ENCODE peak calls at places on chromosomes 5 and 9, in six cellular contexts. E, Z, P, X, Y and W are unnamed samples.

GRCh38 chr5:126414874-126415502 is 8.2 kb upstream of the GRAMD2B start:
- DNase-seq in E (peak), Z (peak), P (no peak), X (no peak), Y (peak), W (no peak)

GRCh38 chr5:169474226-169474625 is 109.3 kb upstream of the SPDL1 start:
- DNase-seq in E (no peak), Z (no peak), P (no peak), X (no peak), Y (no peak), W (no peak)

GRCh38 chr5:39485075-39485474 is 60.3 kb upstream of the DAB2 start:
- DNase-seq in E (no peak), Z (no peak), P (no peak), X (no peak), Y (no peak), W (no peak)

GRCh38 chr5:172534229-172535169 is 80.2 kb upstream of the SH3PXD2B start:
- DNase-seq in E (no peak), Z (peak), P (no peak), X (no peak), Y (no peak), W (peak)

GRCh38 chr5:9439651-9440292 is 106.1 kb downstream of the SEMA5A start:
- DNase-seq in E (no peak), Z (no peak), P (no peak), X (no peak), Y (peak), W (no peak)

GRCh38 chr5:176716320-176716719 is 69.0 kb downstream of the TSPAN17 start:
- DNase-seq in E (no peak), Z (peak), P (no peak), X (no peak), Y (peak), W (no peak)

GRCh38 chr5:107744418-107745330 is 73.9 kb upstream of the EFNA5 start:
- DNase-seq in E (no peak), Z (no peak), P (no peak), X (no peak), Y (no peak), W (no peak)

GRCh38 chr9:137604345-137605145 is 941 bp upstream of the ARRDC1 start:
- DNase-seq in E (no peak), Z (no peak), P (no peak), X (no peak), Y (no peak), W (no peak)

GRCh38 chr5:164336906-164337305 is 831.5 kb downstream of the MAT2B start:
- DNase-seq in E (no peak), Z (no peak), P (no peak), X (no peak), Y (no peak), W (no peak)

GRCh38 chr5:142697356-142697807 is 11.5 kb upstream of the FGF1 start:
- DNase-seq in E (no peak), Z (peak), P (no peak), X (no peak), Y (peak), W (no peak)

GRCh38 chr5:171562822-171563221 is 143.4 kb downstream of the FGF18 start:
- DNase-seq in E (no peak), Z (no peak), P (no peak), X (peak), Y (no peak), W (no peak)

GRCh38 chr5:56595561-56595960 is 219.8 kb upstream of the MAP3K1 start:
- DNase-seq in E (no peak), Z (no peak), P (no peak), X (no peak), Y (peak), W (no peak)

GRCh38 chr9:89523948-89524347 is 26.0 kb upstream of the SEMA4D start:
- DNase-seq in E (no peak), Z (no peak), P (no peak), X (peak), Y (peak), W (no peak)

GRCh38 chr9:91059713-91060112 is 258.1 kb downstream of the SYK start:
- DNase-seq in E (peak), Z (peak), P (no peak), X (no peak), Y (peak), W (peak)

GRCh38 chr9:8852301-8852864 is 1052.8 kb upstream of the DMAC1 start:
- DNase-seq in E (no peak), Z (no peak), P (no peak), X (no peak), Y (no peak), W (no peak)

GRCh38 chr5:34626036-34626435 is 30.1 kb upstream of the RAI14 start:
- DNase-seq in E (no peak), Z (no peak), P (no peak), X (no peak), Y (peak), W (no peak)

GRCh38 chr5:42636425-42636824 is 120.2 kb upstream of the CCDC152 start:
- DNase-seq in E (no peak), Z (no peak), P (no peak), X (no peak), Y (no peak), W (no peak)
- TF ChIP-seq CTCF in E (no peak), Z (no peak), P (peak), X (no peak), Y (peak), W (peak)

GRCh38 chr9:38017885-38018186 is 51.2 kb downstream of the SHB start:
- DNase-seq in E (no peak), Z (no peak), P (no peak), X (no peak), Y (no peak), W (no peak)
- TF ChIP-seq CTCF in E (no peak), Z (no peak), P (no peak), X (no peak), Y (no peak), W (no peak)

DNA sequence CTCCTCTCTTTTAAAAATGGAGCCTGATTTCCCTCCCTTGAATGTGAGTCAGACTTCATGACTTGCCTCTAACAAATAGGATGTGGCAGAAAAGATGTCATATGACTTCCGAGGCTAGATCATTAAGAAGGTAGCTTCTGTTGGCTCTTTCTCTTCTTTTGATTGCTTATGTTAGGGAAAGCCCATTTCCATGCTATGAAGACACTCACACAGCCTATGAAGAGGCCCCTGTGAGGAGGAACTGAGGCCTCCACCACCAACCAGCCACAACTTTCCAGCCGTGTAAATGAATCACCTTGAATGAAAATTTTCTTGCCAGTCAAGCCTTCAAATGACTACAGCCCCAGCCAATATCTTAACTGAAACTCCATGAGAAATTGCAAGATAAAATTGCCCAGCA is 413.4 kb downstream of the TMEM38B start:
- DNase-seq in E (no peak), Z (no peak), P (no peak), X (no peak), Y (no peak), W (no peak)
- TF ChIP-seq CTCF in E (no peak), Z (no peak), P (no peak), X (no peak), Y (no peak), W (no peak)

DNA sequence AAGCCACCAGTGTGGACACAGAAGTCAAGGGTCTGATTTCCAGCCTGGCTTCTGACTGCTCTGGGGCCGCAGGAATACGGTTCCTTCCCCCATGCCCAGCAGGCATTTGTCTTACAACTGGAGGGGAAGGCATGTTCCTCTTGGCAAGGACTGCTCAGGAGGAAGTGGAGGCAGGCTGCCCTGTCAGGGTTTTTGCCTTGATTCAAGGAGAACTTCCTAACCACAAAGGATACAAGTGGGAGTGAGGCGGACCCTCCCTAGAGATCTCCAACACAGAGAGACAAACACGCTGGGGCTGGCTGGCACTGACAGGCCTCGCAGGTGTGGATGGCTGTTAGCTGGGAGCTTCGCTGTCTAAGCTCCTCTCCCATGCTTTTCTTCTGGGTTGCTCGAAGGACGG is 19.1 kb downstream of the TGFBI start:
- DNase-seq in E (no peak), Z (peak), P (no peak), X (no peak), Y (no peak), W (no peak)
- TF ChIP-seq CTCF in E (no peak), Z (no peak), P (no peak), X (no peak), Y (no peak), W (no peak)

DNA sequence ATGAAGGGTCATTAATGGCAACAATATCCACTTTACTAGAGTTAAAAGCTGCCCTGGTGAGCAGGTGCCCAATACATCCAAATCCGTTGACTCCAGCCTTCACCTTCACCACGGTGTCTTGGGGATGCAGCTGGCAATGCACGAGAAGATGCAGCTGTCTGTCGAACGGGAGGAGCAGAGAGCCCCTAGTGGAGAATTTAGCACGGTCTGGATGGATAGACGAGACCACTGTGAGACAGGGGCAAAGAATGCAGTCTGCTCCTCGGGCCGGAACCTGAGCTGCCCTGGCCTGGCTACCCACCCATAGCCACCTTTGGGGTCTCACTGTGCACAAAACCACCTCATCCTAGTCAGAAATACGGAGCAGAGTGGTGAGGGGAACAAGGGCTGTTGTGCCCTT is 35.1 kb downstream of the ADRA1B start:
- DNase-seq in E (no peak), Z (peak), P (no peak), X (no peak), Y (no peak), W (no peak)
- TF ChIP-seq CTCF in E (no peak), Z (no peak), P (peak), X (peak), Y (peak), W (peak)

DNA sequence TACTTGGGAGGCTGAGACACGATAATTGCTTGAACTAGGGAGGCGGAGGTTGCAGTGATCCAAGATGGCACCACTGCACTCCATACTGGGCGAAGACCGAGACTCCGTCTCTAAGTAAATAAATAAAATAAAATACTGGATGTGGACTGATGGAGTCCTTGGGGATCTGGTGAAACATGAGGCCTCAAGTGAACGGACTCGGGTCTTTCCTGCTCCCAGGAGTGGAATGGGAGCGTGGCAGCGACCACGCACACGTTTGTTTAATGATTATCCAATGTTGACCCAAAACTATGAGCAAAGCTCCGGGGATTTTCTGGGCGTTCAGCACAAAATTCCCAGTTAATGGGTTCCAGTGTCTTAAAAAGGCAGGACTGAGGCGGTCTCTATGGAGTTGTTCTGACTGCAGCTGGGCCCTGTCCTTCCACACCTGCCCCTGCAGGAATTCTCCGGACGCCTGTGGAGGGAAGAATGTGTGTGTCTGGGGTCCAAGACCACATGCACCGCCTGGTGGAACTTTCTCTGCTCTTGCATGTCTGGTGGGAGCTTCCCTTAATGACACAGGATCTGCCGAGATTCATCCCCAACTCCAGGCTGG is 26.6 kb downstream of the NEK6 start:
- DNase-seq in E (no peak), Z (no peak), P (no peak), X (no peak), Y (peak), W (no peak)
- TF ChIP-seq CTCF in E (no peak), Z (no peak), P (no peak), X (no peak), Y (no peak), W (no peak)

GRCh38 chr5:73434461-73434860 is 14.1 kb downstream of the FOXD1 start:
- DNase-seq in E (no peak), Z (no peak), P (no peak), X (no peak), Y (no peak), W (no peak)
- TF ChIP-seq CTCF in E (no peak), Z (no peak), P (no peak), X (no peak), Y (no peak), W (peak)